ENCODE peak calls at places on chromosomes 2 and 18, in six cellular contexts. Y is GM20000, C is Panc1, G is GM04504, W is GM10248, U is kidney tubule cell. Q is an unnamed sample.

GRCh38 chr2:19850526-19851050 is 51.2 kb downstream of the TTC32 start:
- DNase-seq in U (no peak), W (no peak), Y (no peak), C (no peak), G (no peak), Q (no peak)

GRCh38 chr18:7921938-7922587 is 354.9 kb downstream of the PTPRM start:
- DNase-seq in G (peak), W (no peak), C (no peak), U (peak), Y (no peak), Q (no peak)

GRCh38 chr2:222318712-222319575 is 20.1 kb upstream of the PAX3 start:
- DNase-seq in Y (peak), G (no peak), C (no peak), U (peak), W (peak), Q (peak)

GRCh38 chr18:68519341-68519740 is 195.6 kb downstream of the TMX3 start:
- DNase-seq in W (no peak), U (peak), Y (no peak), G (no peak), C (no peak), Q (no peak)

GRCh38 chr2:127096718-127097470 is 10.1 kb downstream of the BIN1 start:
- DNase-seq in Y (no peak), G (no peak), C (no peak), U (no peak), W (no peak), Q (no peak)

GRCh38 chr2:199309973-199310372 is 147.8 kb downstream of the SATB2 start:
- DNase-seq in G (no peak), U (no peak), W (no peak), Y (no peak), C (no peak), Q (no peak)

GRCh38 chr2:231621051-231621879 is 28.6 kb downstream of the TEX44 start:
- DNase-seq in C (no peak), W (no peak), Y (no peak), U (no peak), G (no peak), Q (no peak)

GRCh38 chr2:217632036-217632435 is 370.8 kb downstream of the TNS1 start:
- DNase-seq in W (no peak), U (no peak), Y (no peak), C (no peak), G (no peak), Q (no peak)

GRCh38 chr18:31454066-31454708 is 6.6 kb downstream of the DSG3 start:
- DNase-seq in C (no peak), G (peak), U (peak), W (no peak), Y (no peak), Q (no peak)

GRCh38 chr2:161596148-161596547 is 28.1 kb upstream of the SLC4A10 start:
- DNase-seq in W (no peak), G (no peak), Y (no peak), U (no peak), C (no peak), Q (no peak)

GRCh38 chr2:66577331-66578041 is 142.6 kb downstream of the MEIS1 start:
- DNase-seq in W (peak), C (no peak), G (no peak), U (no peak), Y (no peak), Q (no peak)

Q was measured in T-helper 1 cell.